ENCODE peak calls at places on chromosomes 6 and 20, in four cellular contexts. S is mesendoderm; W is activated naive CD4-positive, alpha-beta T cell; R is GM23248. F is an unnamed sample.

GRCh38 chr20:49045440-49046086 is 549 bp upstream of the CSE1L start:
- DNase-seq in S (peak; percentile 32), W (no peak), R (peak; percentile 16), F (no peak)

GRCh38 chr6:40536442-40536841 is 50.7 kb downstream of the LRFN2 start:
- DNase-seq in S (peak; percentile 85), W (no peak), R (peak; percentile 20), F (peak; percentile 53)

GRCh38 chr6:155340464-155341129 is 26.3 kb upstream of the TFB1M start:
- DNase-seq in S (peak; percentile 84), W (no peak), R (peak; percentile 79), F (peak; percentile 61)

GRCh38 chr20:58891686-58892125 is 39.2 kb downstream of the GNAS start:
- DNase-seq in S (peak; percentile 72), W (no peak), R (peak; percentile 70), F (peak; percentile 84)

GRCh38 chr20:38127920-38128528 is 37.0 kb downstream of the TGM2 start:
- DNase-seq in S (no peak), W (no peak), R (no peak), F (no peak)

GRCh38 chr6:82248233-82248735 is 740 bp upstream of the IBTK start:
- DNase-seq in S (peak; percentile 75), W (no peak), R (peak; percentile 82), F (peak; percentile 61)

GRCh38 chr20:64044484-64045247 is 4.8 kb downstream of the SOX18 start:
- DNase-seq in S (no peak), W (no peak), R (peak; percentile 84), F (no peak)

GRCh38 chr20:62155428-62156253 is 12.1 kb downstream of the SS18L1 start:
- DNase-seq in S (peak; percentile 94), W (no peak), R (peak; percentile 46), F (no peak)

GRCh38 chr6:41940759-41941279 is 789 bp downstream of the CCND3 start:
- DNase-seq in S (peak; percentile 72), W (no peak), R (peak; percentile 74), F (peak; percentile 65)

GRCh38 chr6:31585531-31585930 is 546 bp upstream of the LST1 start:
- DNase-seq in S (peak; percentile 70), W (no peak), R (peak; percentile 30), F (peak; percentile 53)

GRCh38 chr6:44010411-44011349 is 116.6 kb downstream of the MRPL14 start:
- DNase-seq in S (no peak), W (no peak), R (peak; percentile 98), F (no peak)

GRCh38 chr20:18190466-18191233 is 53.0 kb downstream of the KAT14 start:
- DNase-seq in S (no peak), W (no peak), R (no peak), F (no peak)

GRCh38 chr6:6793388-6794250 is 205.1 kb downstream of the LY86 start:
- DNase-seq in S (no peak), W (no peak), R (no peak), F (no peak)

GRCh38 chr6:125906158-125906998 is 50.2 kb upstream of the HINT3 start:
- DNase-seq in S (peak; percentile 67), W (no peak), R (peak; percentile 41), F (peak; percentile 72)

GRCh38 chr6:52361347-52361944 is 505 bp upstream of the PAQR8 start:
- DNase-seq in S (peak; percentile 7), W (no peak), R (peak; percentile 58), F (no peak)

GRCh38 chr6:16688984-16689636 is 72.2 kb downstream of the ATXN1 start:
- DNase-seq in S (no peak), W (no peak), R (peak; percentile 95), F (no peak)

GRCh38 chr20:58959652-58960051 is 21.4 kb upstream of the NELFCD start:
- DNase-seq in S (no peak), W (no peak), R (no peak), F (no peak)